ENCODE peak calls at places on chromosomes 7 and 10, in six cellular contexts. A is mucosa of gallbladder, O is smooth muscle cell of the brain vasculature, W is WERI-Rb-1, F is EL, P is trophoblast cell. D is an unnamed sample.

GRCh38 chr10:29656451-29656992 is 21.8 kb upstream of the SVIL start:
- DNase-seq in A (no peak), O (no peak), W (no peak), F (no peak), P (no peak), D (no peak)

GRCh38 chr10:100996678-100997363 is 2.8 kb upstream of the LZTS2 start:
- DNase-seq in A (no peak), O (no peak), W (peak), F (peak), P (peak), D (no peak)

GRCh38 chr10:30804478-30805055 is 175.0 kb upstream of the LYZL2 start:
- DNase-seq in A (peak), O (no peak), W (no peak), F (no peak), P (no peak), D (no peak)

GRCh38 chr7:112173214-112173905 is 32.8 kb downstream of the DOCK4 start:
- DNase-seq in A (no peak), O (no peak), W (peak), F (no peak), P (no peak), D (no peak)

GRCh38 chr10:97498841-97499560 is at the start of gene UBTD1:
- DNase-seq in A (peak), O (no peak), W (peak), F (peak), P (no peak), D (peak)

GRCh38 chr7:82325416-82325815 is 118.2 kb downstream of the CACNA2D1 start:
- DNase-seq in A (no peak), O (no peak), W (no peak), F (peak), P (no peak), D (no peak)

GRCh38 chr10:1731592-1731991 is 5.7 kb downstream of the ADARB2 start:
- DNase-seq in A (no peak), O (no peak), W (no peak), F (no peak), P (no peak), D (no peak)

GRCh38 chr7:45715471-45716352 is 141.5 kb downstream of the ADCY1 start:
- DNase-seq in A (no peak), O (no peak), W (no peak), F (no peak), P (no peak), D (no peak)

GRCh38 chr7:474605-475424 is 44.8 kb downstream of the PDGFA start:
- DNase-seq in A (no peak), O (no peak), W (no peak), F (no peak), P (no peak), D (no peak)

GRCh38 chr10:26881600-26882331 is 21.0 kb upstream of the ABI1 start:
- DNase-seq in A (no peak), O (no peak), W (no peak), F (peak), P (peak), D (peak)

GRCh38 chr10:121559321-121559720 is 38.9 kb downstream of the FGFR2 start:
- DNase-seq in A (no peak), O (no peak), W (peak), F (no peak), P (no peak), D (no peak)

GRCh38 chr7:390761-391410 is 100.9 kb downstream of the FOXL3 start:
- DNase-seq in A (no peak), O (no peak), W (no peak), F (no peak), P (no peak), D (no peak)

GRCh38 chr7:96388166-96388565 is 66.3 kb upstream of the SLC25A13 start:
- DNase-seq in A (no peak), O (no peak), W (no peak), F (peak), P (peak), D (no peak)

GRCh38 chr7:11213246-11213645 is 239.6 kb downstream of the PHF14 start:
- DNase-seq in A (no peak), O (no peak), W (no peak), F (no peak), P (peak), D (no peak)